ENCODE peak calls at places on chromosomes 7 and 10, in six cellular contexts. R is OCI-LY7, H is AG04450, B is mucosa of descending colon, A is mammary epithelial cell, E is lung. J is an unnamed sample. For H3K9me3, the result is how much of the 10 kb centered on the place peaks cover.

GRCh38 chr7:39252916-39253315 is 275.2 kb downstream of the POU6F2 start:
- DNase-seq in R (no peak), H (no peak), B (no peak), A (no peak), E (no peak), J (no peak)

GRCh38 chr10:131701131-131701947 is 199.5 kb upstream of the PPP2R2D start:
- DNase-seq in R (no peak), H (no peak), B (no peak), A (no peak), E (no peak), J (no peak)

GRCh38 chr10:132163278-132163765 is 23.4 kb upstream of the DPYSL4 start:
- DNase-seq in R (peak), H (no peak), B (peak), A (no peak), E (no peak), J (peak)

GRCh38 chr10:91712315-91712714 is 79.4 kb upstream of the PPP1R3C start:
- DNase-seq in R (no peak), H (no peak), B (no peak), A (no peak), E (no peak), J (no peak)

GRCh38 chr7:932651-932975 is 21.9 kb downstream of the ADAP1 start:
- DNase-seq in R (no peak), H (no peak), B (peak), A (no peak), E (no peak), J (no peak)

GRCh38 chr7:116692599-116693308 is 20.8 kb downstream of the MET start:
- DNase-seq in R (no peak), H (no peak), B (no peak), A (peak), E (no peak), J (no peak)

GRCh38 chr10:5089869-5090268 is 4.3 kb upstream of the AKR1C3 start:
- DNase-seq in R (peak), H (no peak), B (no peak), A (peak), E (no peak), J (peak)

GRCh38 chr7:85019176-85019575 is 167.7 kb downstream of the SEMA3D start:
- DNase-seq in R (no peak), H (no peak), B (no peak), A (no peak), E (no peak), J (no peak)

GRCh38 chr7:121020243-121020642 is 31.7 kb downstream of the CPED1 start:
- DNase-seq in R (no peak), H (no peak), B (no peak), A (no peak), E (no peak), J (no peak)

GRCh38 chr7:50371551-50372021 is 67.1 kb downstream of the IKZF1 start:
- DNase-seq in R (no peak), H (no peak), B (no peak), A (no peak), E (no peak), J (no peak)

GRCh38 chr10:32381165-32381564 is 34.2 kb upstream of the EPC1 start:
- DNase-seq in R (no peak), H (no peak), B (no peak), A (no peak), E (no peak), J (no peak)

GRCh38 chr7:68744036-68744435 is 854.2 kb upstream of the AUTS2 start:
- DNase-seq in R (no peak), H (no peak), B (no peak), A (no peak), E (no peak), J (no peak)

GRCh38 chr10:62960416-62960815 is 144.2 kb upstream of the EGR2 start:
- DNase-seq in R (no peak), H (no peak), B (no peak), A (no peak), E (no peak), J (no peak)

GRCh38 chr7:12802070-12802469 is 114.6 kb downstream of the ARL4A start:
- DNase-seq in R (no peak), H (no peak), B (no peak), A (peak), E (no peak), J (no peak)

GRCh38 chr10:126369125-126369708 is 19.1 kb downstream of the ADAM12 start:
- DNase-seq in R (no peak), H (no peak), B (no peak), A (no peak), E (no peak), J (no peak)

GRCh38 chr7:83985766-83986165 is 208.8 kb downstream of the SEMA3A start:
- DNase-seq in R (no peak), H (no peak), B (no peak), A (no peak), E (no peak), J (no peak)

GRCh38 chr10:47024046-47024322 is 112.8 kb downstream of the PTPN20 start:
- DNase-seq in R (no peak), H (no peak), B (no peak), A (no peak), E (peak), J (no peak)

GRCh38 chr7:112137141-112138101 is 68.8 kb downstream of the DOCK4 start:
- DNase-seq in R (no peak), H (no peak), B (no peak), A (no peak), E (no peak), J (no peak)

GRCh38 chr10:54703086-54703485 is 97.9 kb downstream of the PCDH15 start:
- DNase-seq in R (no peak), H (no peak), B (no peak), A (no peak), E (no peak), J (no peak)

GRCh38 chr10:110540038-110540437 is 27.5 kb upstream of the SMC3 start:
- DNase-seq in R (no peak), H (no peak), B (no peak), A (no peak), E (no peak), J (no peak)

GRCh38 chr7:42197391-42197790 is 39.6 kb downstream of the GLI3 start:
- DNase-seq in R (no peak), H (no peak), B (no peak), A (no peak), E (no peak), J (no peak)

GRCh38 chr10:789831-790701 is 100.6 kb upstream of the DIP2C start:
- DNase-seq in R (no peak), H (no peak), B (no peak), A (no peak), E (no peak), J (no peak)

GRCh38 chr10:92747600-92747999 is 57.8 kb downstream of the HHEX start:
- DNase-seq in R (no peak), H (no peak), B (no peak), A (no peak), E (no peak), J (no peak)

GRCh38 chr10:30818010-30818660 is 188.6 kb upstream of the LYZL2 start:
- DNase-seq in R (no peak), H (no peak), B (peak), A (no peak), E (peak), J (no peak)

GRCh38 chr7:155782466-155782865 is 29.8 kb downstream of the SHH start:
- DNase-seq in R (no peak), H (no peak), B (no peak), A (no peak), E (no peak), J (no peak)

GRCh38 chr10:78288716-78289115 is 255.1 kb downstream of the RPS24 start:
- DNase-seq in R (no peak), H (no peak), B (no peak), A (no peak), E (no peak), J (no peak)

GRCh38 chr10:62652114-62652513 is 152.4 kb upstream of the ADO start:
- DNase-seq in R (no peak), H (no peak), B (no peak), A (peak), E (no peak), J (no peak)

GRCh38 chr7:39946693-39947092 is 3.4 kb upstream of the CDK13 start:
- DNase-seq in R (peak), H (no peak), B (no peak), A (no peak), E (no peak), J (peak)

GRCh38 chr10:84452006-84452405 is 123.6 kb downstream of the CCSER2 start:
- DNase-seq in R (no peak), H (no peak), B (no peak), A (peak), E (no peak), J (no peak)

GRCh38 chr10:101939273-101939635 is 95.7 kb upstream of the KCNIP2 start:
- DNase-seq in R (peak), H (peak), B (no peak), A (peak), E (no peak), J (no peak)

GRCh38 chr10:49539320-49539885 is 482 bp upstream of the ERCC6 start:
- DNase-seq in R (peak), H (no peak), B (peak), A (peak), E (peak), J (peak)

GRCh38 chr10:73141603-73142002 is 26.2 kb downstream of the ECD start:
- DNase-seq in R (no peak), H (no peak), B (no peak), A (no peak), E (no peak), J (no peak)

GRCh38 chr7:115748123-115748738 is 282.3 kb downstream of the TFEC start:
- DNase-seq in R (no peak), H (no peak), B (no peak), A (no peak), E (no peak), J (no peak)

GRCh38 chr7:55374213-55374612 is 9.1 kb downstream of the LANCL2 start:
- DNase-seq in R (no peak), H (no peak), B (no peak), A (no peak), E (no peak), J (no peak)

GRCh38 chr7:50321678-50322077 is 17.2 kb downstream of the IKZF1 start:
- DNase-seq in R (no peak), H (no peak), B (no peak), A (no peak), E (no peak), J (no peak)

GRCh38 chr7:36021367-36021766 is 131.7 kb upstream of the EEPD1 start:
- DNase-seq in R (peak), H (no peak), B (no peak), A (no peak), E (no peak), J (no peak)

GRCh38 chr7:29038463-29038862 is 80.3 kb upstream of the TRIL start:
- DNase-seq in R (no peak), H (no peak), B (no peak), A (no peak), E (no peak), J (peak)

GRCh38 chr10:5956146-5956914 is 21.0 kb downstream of the IL15RA start:
- DNase-seq in R (no peak), H (no peak), B (no peak), A (no peak), E (no peak), J (no peak)

GRCh38 chr7:96591900-96592676 is 117.6 kb downstream of the SEM1 start:
- DNase-seq in R (no peak), H (no peak), B (no peak), A (no peak), E (no peak), J (no peak)

GRCh38 chr7:90599892-90600555 is 3.9 kb downstream of the CDK14 start:
- DNase-seq in R (no peak), H (no peak), B (no peak), A (no peak), E (no peak), J (no peak)
- H3K4me3 ChIP-seq in R (no peak), H (no peak), B (no peak), A (no peak), E (no peak), J (no peak)

GRCh38 chr7:134085315-134085714 is 41.8 kb upstream of the LRGUK start:
- DNase-seq in R (no peak), H (no peak), B (no peak), A (no peak), E (no peak), J (no peak)

GRCh38 chr7:134086998-134087735 is 40.0 kb upstream of the LRGUK start:
- DNase-seq in R (no peak), H (no peak), B (no peak), A (no peak), E (no peak), J (no peak)

GRCh38 chr7:134084488-134085144 is 42.5 kb upstream of the LRGUK start:
- DNase-seq in R (peak), H (no peak), B (no peak), A (no peak), E (no peak), J (no peak)

GRCh38 chr7:134089446-134089845 is 37.7 kb upstream of the LRGUK start:
- DNase-seq in R (peak), H (no peak), B (no peak), A (no peak), E (no peak), J (no peak)

DNA sequence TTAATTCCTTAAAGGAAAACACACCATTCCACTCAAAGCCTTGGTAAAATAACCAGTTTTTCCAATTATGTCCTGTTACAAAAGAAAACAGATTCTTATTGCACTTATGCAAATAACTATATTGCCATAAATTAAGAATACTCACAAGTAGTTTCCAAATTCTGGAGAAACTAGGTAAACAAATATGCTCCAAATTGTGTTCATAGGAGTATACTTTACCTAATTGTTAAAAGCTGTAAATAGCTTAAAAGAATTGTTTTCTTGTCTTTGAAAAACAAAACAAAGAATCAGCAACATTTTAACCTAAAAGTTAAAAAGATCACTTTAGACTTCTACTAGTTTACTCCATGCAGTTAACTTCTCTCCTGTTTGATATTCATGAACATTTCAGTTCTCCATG is 38.9 kb upstream of the LRGUK start:
- DNase-seq in R (no peak), H (no peak), B (no peak), A (no peak), E (no peak), J (no peak)
- H3K9me3 ChIP-seq in R (half or more), H (under half), B (under half), A (under half), E (under half), J (under half)

DNA sequence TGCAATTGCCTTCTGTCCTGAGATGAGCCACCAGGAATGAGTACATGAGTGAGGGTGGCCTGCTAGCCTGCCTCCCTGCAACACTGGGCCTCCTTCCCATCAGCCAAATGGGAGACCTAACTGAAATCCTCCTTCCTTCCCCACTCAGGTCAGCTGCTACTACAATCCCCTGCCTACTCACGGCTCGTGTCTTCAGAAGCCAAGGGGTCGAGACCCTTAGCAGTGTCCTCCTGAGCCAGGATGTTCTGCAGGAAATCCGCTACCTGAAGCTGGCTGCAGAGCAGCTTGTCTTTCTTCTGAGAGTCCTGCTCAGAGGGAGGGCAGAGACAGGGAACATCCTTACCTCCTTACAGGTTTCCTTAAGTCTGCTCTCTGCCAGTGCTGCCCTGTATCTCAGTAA is 1.2 kb downstream of the ZWINT start:
- DNase-seq in R (peak), H (no peak), B (no peak), A (no peak), E (no peak), J (no peak)
- H3K4me3 ChIP-seq in R (peak), H (peak), B (no peak), A (no peak), E (no peak), J (peak)

GRCh38 chr10:116732546-116732945 is 9.8 kb downstream of the HSPA12A start:
- DNase-seq in R (no peak), H (no peak), B (no peak), A (no peak), E (no peak), J (no peak)

GRCh38 chr10:116730464-116731260 is 11.7 kb downstream of the HSPA12A start:
- DNase-seq in R (no peak), H (no peak), B (no peak), A (no peak), E (no peak), J (no peak)

GRCh38 chr10:116728526-116729096 is 13.8 kb downstream of the HSPA12A start:
- DNase-seq in R (no peak), H (no peak), B (no peak), A (no peak), E (no peak), J (no peak)

GRCh38 chr10:116733566-116733965 is 8.8 kb downstream of the HSPA12A start:
- DNase-seq in R (no peak), H (peak), B (no peak), A (no peak), E (no peak), J (no peak)

GRCh38 chr10:116729243-116729642 is 13.1 kb downstream of the HSPA12A start:
- DNase-seq in R (no peak), H (no peak), B (no peak), A (no peak), E (no peak), J (no peak)
- H3K9me3 ChIP-seq in R (under half), H (under half), B (under half), A (under half), E (under half), J (under half)

J was measured in SJCRH30.